ENCODE peak calls at places on chromosomes 5 and 9, in eight cellular contexts. One of them, this sample, is unnamed.

GRCh38 chr5:37197340-37198050 is 51.7 kb downstream of the CPLANE1 start:
- DNase-seq in naive thymus-derived CD8-positive, alpha-beta T cell: peak
- DNase-seq in transverse colon: no peak
- DNase-seq in cardiac fibroblast: peak
- DNase-seq in germinal center: peak
- DNase-seq in GM03348: peak
- DNase-seq in lower lobe of right lung: no peak
- DNase-seq in colonic mucosa: no peak
- DNase-seq in this sample: no peak

GRCh38 chr9:41229408-41230401 is 40.6 kb upstream of the ZNG1F start:
- DNase-seq in lower lobe of right lung: peak
- DNase-seq in naive thymus-derived CD8-positive, alpha-beta T cell: no peak
- DNase-seq in GM03348: peak
- DNase-seq in colonic mucosa: no peak
- DNase-seq in cardiac fibroblast: peak
- DNase-seq in transverse colon: no peak
- DNase-seq in germinal center: peak
- DNase-seq in this sample: no peak

GRCh38 chr5:86500947-86501346 is 116.8 kb upstream of the COX7C start:
- DNase-seq in colonic mucosa: no peak
- DNase-seq in GM03348: no peak
- DNase-seq in lower lobe of right lung: no peak
- DNase-seq in germinal center: no peak
- DNase-seq in naive thymus-derived CD8-positive, alpha-beta T cell: no peak
- DNase-seq in cardiac fibroblast: no peak
- DNase-seq in transverse colon: no peak
- DNase-seq in this sample: no peak

GRCh38 chr9:1057910-1058309 is 7.8 kb downstream of the DMRT2 start:
- DNase-seq in colonic mucosa: no peak
- DNase-seq in germinal center: no peak
- DNase-seq in transverse colon: no peak
- DNase-seq in GM03348: no peak
- DNase-seq in naive thymus-derived CD8-positive, alpha-beta T cell: no peak
- DNase-seq in lower lobe of right lung: no peak
- DNase-seq in cardiac fibroblast: no peak
- DNase-seq in this sample: no peak

GRCh38 chr9:135703726-135704125 is 1.7 kb downstream of the KCNT1 start:
- DNase-seq in naive thymus-derived CD8-positive, alpha-beta T cell: no peak
- DNase-seq in colonic mucosa: no peak
- DNase-seq in lower lobe of right lung: no peak
- DNase-seq in transverse colon: no peak
- DNase-seq in GM03348: no peak
- DNase-seq in germinal center: no peak
- DNase-seq in cardiac fibroblast: no peak
- DNase-seq in this sample: no peak

GRCh38 chr5:171893290-171893890 is 107.8 kb downstream of the SMIM23 start:
- DNase-seq in cardiac fibroblast: peak
- DNase-seq in naive thymus-derived CD8-positive, alpha-beta T cell: no peak
- DNase-seq in germinal center: no peak
- DNase-seq in GM03348: peak
- DNase-seq in lower lobe of right lung: no peak
- DNase-seq in colonic mucosa: no peak
- DNase-seq in transverse colon: no peak
- DNase-seq in this sample: no peak

GRCh38 chr9:26856413-26857032 is 36.1 kb downstream of the CAAP1 start:
- DNase-seq in colonic mucosa: peak
- DNase-seq in cardiac fibroblast: peak
- DNase-seq in germinal center: peak
- DNase-seq in naive thymus-derived CD8-positive, alpha-beta T cell: no peak
- DNase-seq in transverse colon: peak
- DNase-seq in GM03348: peak
- DNase-seq in lower lobe of right lung: no peak
- DNase-seq in this sample: no peak

GRCh38 chr9:117720555-117720954 is 16.4 kb downstream of the TLR4 start:
- DNase-seq in cardiac fibroblast: peak
- DNase-seq in naive thymus-derived CD8-positive, alpha-beta T cell: no peak
- DNase-seq in germinal center: no peak
- DNase-seq in lower lobe of right lung: no peak
- DNase-seq in transverse colon: peak
- DNase-seq in colonic mucosa: peak
- DNase-seq in GM03348: peak
- DNase-seq in this sample: no peak

GRCh38 chr9:101119206-101119819 is 90.8 kb downstream of the PLPPR1 start:
- DNase-seq in germinal center: no peak
- DNase-seq in lower lobe of right lung: peak
- DNase-seq in GM03348: peak
- DNase-seq in cardiac fibroblast: peak
- DNase-seq in naive thymus-derived CD8-positive, alpha-beta T cell: no peak
- DNase-seq in transverse colon: peak
- DNase-seq in colonic mucosa: peak
- DNase-seq in this sample: no peak

GRCh38 chr5:171268700-171269413 is 40.2 kb upstream of the TLX3 start:
- DNase-seq in GM03348: no peak
- DNase-seq in colonic mucosa: no peak
- DNase-seq in cardiac fibroblast: no peak
- DNase-seq in transverse colon: no peak
- DNase-seq in germinal center: no peak
- DNase-seq in lower lobe of right lung: no peak
- DNase-seq in naive thymus-derived CD8-positive, alpha-beta T cell: no peak
- DNase-seq in this sample: no peak